ENCODE peak calls at places on chromosomes 7 and 10, in nine cellular contexts. One of them, this sample, is unnamed.

GRCh38 chr7:133797818-133798485 is 329.2 kb upstream of the LRGUK start:
- DNase-seq in iPS-NIHi11: no peak
- DNase-seq in smooth muscle cell of the brain vasculature: no peak
- DNase-seq in body of pancreas: no peak
- DNase-seq in T-cell: no peak
- DNase-seq in endothelial cell: no peak
- DNase-seq in cardiac fibroblast: no peak
- DNase-seq in stomach: no peak
- DNase-seq in BJ: no peak
- DNase-seq in this sample: no peak

GRCh38 chr7:134891262-134892001 is 94.9 kb upstream of the AGBL3 start:
- DNase-seq in iPS-NIHi11: peak
- DNase-seq in smooth muscle cell of the brain vasculature: peak
- DNase-seq in body of pancreas: peak
- DNase-seq in T-cell: no peak
- DNase-seq in endothelial cell: peak
- DNase-seq in cardiac fibroblast: peak
- DNase-seq in stomach: peak
- DNase-seq in BJ: peak
- DNase-seq in this sample: no peak

GRCh38 chr10:80204801-80205477 is 398 bp downstream of the ANXA11 start:
- DNase-seq in iPS-NIHi11: peak
- DNase-seq in smooth muscle cell of the brain vasculature: no peak
- DNase-seq in body of pancreas: peak
- DNase-seq in T-cell: peak
- DNase-seq in endothelial cell: peak
- DNase-seq in cardiac fibroblast: peak
- DNase-seq in stomach: peak
- DNase-seq in BJ: no peak
- DNase-seq in this sample: peak

GRCh38 chr7:150983893-150984368 is 5.8 kb upstream of the KCNH2 start:
- DNase-seq in iPS-NIHi11: no peak
- DNase-seq in smooth muscle cell of the brain vasculature: no peak
- DNase-seq in body of pancreas: peak
- DNase-seq in T-cell: no peak
- DNase-seq in endothelial cell: peak
- DNase-seq in cardiac fibroblast: peak
- DNase-seq in stomach: no peak
- DNase-seq in BJ: no peak
- DNase-seq in this sample: peak

GRCh38 chr7:108455524-108455832 is 758 bp downstream of the NRCAM start:
- DNase-seq in iPS-NIHi11: peak
- DNase-seq in smooth muscle cell of the brain vasculature: no peak
- DNase-seq in body of pancreas: no peak
- DNase-seq in T-cell: no peak
- DNase-seq in endothelial cell: no peak
- DNase-seq in cardiac fibroblast: no peak
- DNase-seq in stomach: no peak
- DNase-seq in BJ: no peak
- DNase-seq in this sample: no peak

GRCh38 chr7:23893942-23894890 is 184.2 kb downstream of the STK31 start:
- DNase-seq in iPS-NIHi11: no peak
- DNase-seq in smooth muscle cell of the brain vasculature: no peak
- DNase-seq in body of pancreas: no peak
- DNase-seq in T-cell: no peak
- DNase-seq in endothelial cell: no peak
- DNase-seq in cardiac fibroblast: peak
- DNase-seq in stomach: no peak
- DNase-seq in BJ: no peak
- DNase-seq in this sample: no peak

GRCh38 chr7:158452331-158452730 is 135.3 kb downstream of the PTPRN2 start:
- DNase-seq in iPS-NIHi11: no peak
- DNase-seq in smooth muscle cell of the brain vasculature: no peak
- DNase-seq in body of pancreas: no peak
- DNase-seq in T-cell: no peak
- DNase-seq in endothelial cell: no peak
- DNase-seq in cardiac fibroblast: no peak
- DNase-seq in stomach: no peak
- DNase-seq in BJ: no peak
- DNase-seq in this sample: no peak

GRCh38 chr10:132897516-132898381 is 44.6 kb downstream of the CFAP46 start:
- DNase-seq in iPS-NIHi11: no peak
- DNase-seq in smooth muscle cell of the brain vasculature: no peak
- DNase-seq in body of pancreas: no peak
- DNase-seq in T-cell: no peak
- DNase-seq in endothelial cell: no peak
- DNase-seq in cardiac fibroblast: no peak
- DNase-seq in stomach: no peak
- DNase-seq in BJ: no peak
- DNase-seq in this sample: no peak

GRCh38 chr7:108329514-108329913 is 126.7 kb downstream of the NRCAM start:
- DNase-seq in iPS-NIHi11: no peak
- DNase-seq in smooth muscle cell of the brain vasculature: no peak
- DNase-seq in body of pancreas: no peak
- DNase-seq in T-cell: no peak
- DNase-seq in endothelial cell: no peak
- DNase-seq in cardiac fibroblast: no peak
- DNase-seq in stomach: no peak
- DNase-seq in BJ: no peak
- DNase-seq in this sample: no peak

GRCh38 chr7:138878847-138879246 is 80.9 kb upstream of the ATP6V0A4 start:
- DNase-seq in iPS-NIHi11: no peak
- DNase-seq in smooth muscle cell of the brain vasculature: no peak
- DNase-seq in body of pancreas: no peak
- DNase-seq in T-cell: no peak
- DNase-seq in endothelial cell: no peak
- DNase-seq in cardiac fibroblast: no peak
- DNase-seq in stomach: no peak
- DNase-seq in BJ: no peak
- DNase-seq in this sample: no peak

GRCh38 chr10:124344266-124344590 is 74.5 kb downstream of the OAT start:
- DNase-seq in iPS-NIHi11: no peak
- DNase-seq in smooth muscle cell of the brain vasculature: no peak
- DNase-seq in body of pancreas: no peak
- DNase-seq in T-cell: no peak
- DNase-seq in endothelial cell: no peak
- DNase-seq in cardiac fibroblast: no peak
- DNase-seq in stomach: no peak
- DNase-seq in BJ: no peak
- DNase-seq in this sample: no peak

GRCh38 chr7:1123721-1124120 is 35.8 kb downstream of the GPER1 start:
- DNase-seq in iPS-NIHi11: peak
- DNase-seq in smooth muscle cell of the brain vasculature: peak
- DNase-seq in body of pancreas: peak
- DNase-seq in T-cell: no peak
- DNase-seq in endothelial cell: peak
- DNase-seq in cardiac fibroblast: peak
- DNase-seq in stomach: peak
- DNase-seq in BJ: no peak
- DNase-seq in this sample: no peak

GRCh38 chr10:97564776-97565175 is 7.8 kb upstream of the ANKRD2 start:
- DNase-seq in iPS-NIHi11: no peak
- DNase-seq in smooth muscle cell of the brain vasculature: no peak
- DNase-seq in body of pancreas: no peak
- DNase-seq in T-cell: no peak
- DNase-seq in endothelial cell: no peak
- DNase-seq in cardiac fibroblast: no peak
- DNase-seq in stomach: no peak
- DNase-seq in BJ: no peak
- DNase-seq in this sample: no peak

GRCh38 chr7:80335473-80336232 is 176.2 kb downstream of the GNAT3 start:
- DNase-seq in iPS-NIHi11: no peak
- DNase-seq in smooth muscle cell of the brain vasculature: no peak
- DNase-seq in body of pancreas: no peak
- DNase-seq in T-cell: no peak
- DNase-seq in endothelial cell: no peak
- DNase-seq in cardiac fibroblast: peak
- DNase-seq in stomach: no peak
- DNase-seq in BJ: no peak
- DNase-seq in this sample: no peak

GRCh38 chr10:4588824-4589223 is 237.2 kb upstream of the AKR1E2 start:
- DNase-seq in iPS-NIHi11: no peak
- DNase-seq in smooth muscle cell of the brain vasculature: no peak
- DNase-seq in body of pancreas: no peak
- DNase-seq in T-cell: no peak
- DNase-seq in endothelial cell: no peak
- DNase-seq in cardiac fibroblast: no peak
- DNase-seq in stomach: no peak
- DNase-seq in BJ: no peak
- DNase-seq in this sample: no peak

GRCh38 chr10:33547976-33548375 is 213.5 kb upstream of the NRP1 start:
- DNase-seq in iPS-NIHi11: no peak
- DNase-seq in smooth muscle cell of the brain vasculature: no peak
- DNase-seq in body of pancreas: no peak
- DNase-seq in T-cell: no peak
- DNase-seq in endothelial cell: no peak
- DNase-seq in cardiac fibroblast: no peak
- DNase-seq in stomach: no peak
- DNase-seq in BJ: no peak
- DNase-seq in this sample: no peak

GRCh38 chr7:99876491-99876890 is 342 bp downstream of the OR2AE1 start:
- DNase-seq in iPS-NIHi11: no peak
- DNase-seq in smooth muscle cell of the brain vasculature: no peak
- DNase-seq in body of pancreas: no peak
- DNase-seq in T-cell: no peak
- DNase-seq in endothelial cell: no peak
- DNase-seq in cardiac fibroblast: no peak
- DNase-seq in stomach: no peak
- DNase-seq in BJ: no peak
- DNase-seq in this sample: no peak

GRCh38 chr10:111523016-111523415 is 446.2 kb downstream of the ADRA2A start:
- DNase-seq in iPS-NIHi11: no peak
- DNase-seq in smooth muscle cell of the brain vasculature: no peak
- DNase-seq in body of pancreas: no peak
- DNase-seq in T-cell: no peak
- DNase-seq in endothelial cell: no peak
- DNase-seq in cardiac fibroblast: no peak
- DNase-seq in stomach: no peak
- DNase-seq in BJ: no peak
- DNase-seq in this sample: no peak

GRCh38 chr10:78454123-78454645 is 420.5 kb downstream of the RPS24 start:
- DNase-seq in iPS-NIHi11: no peak
- DNase-seq in smooth muscle cell of the brain vasculature: no peak
- DNase-seq in body of pancreas: no peak
- DNase-seq in T-cell: no peak
- DNase-seq in endothelial cell: no peak
- DNase-seq in cardiac fibroblast: no peak
- DNase-seq in stomach: no peak
- DNase-seq in BJ: no peak
- DNase-seq in this sample: no peak

GRCh38 chr10:84178387-84178697 is 4.7 kb downstream of the GPR15LG start:
- DNase-seq in iPS-NIHi11: no peak
- DNase-seq in smooth muscle cell of the brain vasculature: no peak
- DNase-seq in body of pancreas: no peak
- DNase-seq in T-cell: no peak
- DNase-seq in endothelial cell: no peak
- DNase-seq in cardiac fibroblast: no peak
- DNase-seq in stomach: no peak
- DNase-seq in BJ: no peak
- DNase-seq in this sample: no peak

GRCh38 chr7:123624527-123625183 is 23.0 kb downstream of the ASB15 start:
- DNase-seq in iPS-NIHi11: peak
- DNase-seq in smooth muscle cell of the brain vasculature: no peak
- DNase-seq in body of pancreas: peak
- DNase-seq in T-cell: peak
- DNase-seq in endothelial cell: peak
- DNase-seq in cardiac fibroblast: no peak
- DNase-seq in stomach: peak
- DNase-seq in BJ: no peak
- DNase-seq in this sample: peak

GRCh38 chr7:67653856-67654442 is 657.3 kb downstream of the TYW1 start:
- DNase-seq in iPS-NIHi11: no peak
- DNase-seq in smooth muscle cell of the brain vasculature: no peak
- DNase-seq in body of pancreas: no peak
- DNase-seq in T-cell: no peak
- DNase-seq in endothelial cell: no peak
- DNase-seq in cardiac fibroblast: no peak
- DNase-seq in stomach: no peak
- DNase-seq in BJ: no peak
- DNase-seq in this sample: no peak

GRCh38 chr7:14851610-14852009 is 50.9 kb downstream of the DGKB start:
- DNase-seq in iPS-NIHi11: no peak
- DNase-seq in smooth muscle cell of the brain vasculature: no peak
- DNase-seq in body of pancreas: no peak
- DNase-seq in T-cell: no peak
- DNase-seq in endothelial cell: no peak
- DNase-seq in cardiac fibroblast: no peak
- DNase-seq in stomach: no peak
- DNase-seq in BJ: no peak
- DNase-seq in this sample: no peak

GRCh38 chr7:158321936-158322615 is 265.5 kb downstream of the PTPRN2 start:
- DNase-seq in iPS-NIHi11: no peak
- DNase-seq in smooth muscle cell of the brain vasculature: no peak
- DNase-seq in body of pancreas: no peak
- DNase-seq in T-cell: no peak
- DNase-seq in endothelial cell: no peak
- DNase-seq in cardiac fibroblast: no peak
- DNase-seq in stomach: no peak
- DNase-seq in BJ: no peak
- DNase-seq in this sample: no peak

GRCh38 chr7:44631458-44632115 is 25.2 kb downstream of the OGDH start:
- DNase-seq in iPS-NIHi11: no peak
- DNase-seq in smooth muscle cell of the brain vasculature: no peak
- DNase-seq in body of pancreas: no peak
- DNase-seq in T-cell: peak
- DNase-seq in endothelial cell: no peak
- DNase-seq in cardiac fibroblast: peak
- DNase-seq in stomach: no peak
- DNase-seq in BJ: no peak
- DNase-seq in this sample: peak

GRCh38 chr7:124497209-124497608 is 268.4 kb downstream of the GPR37 start:
- DNase-seq in iPS-NIHi11: no peak
- DNase-seq in smooth muscle cell of the brain vasculature: no peak
- DNase-seq in body of pancreas: no peak
- DNase-seq in T-cell: no peak
- DNase-seq in endothelial cell: no peak
- DNase-seq in cardiac fibroblast: no peak
- DNase-seq in stomach: no peak
- DNase-seq in BJ: no peak
- DNase-seq in this sample: no peak

GRCh38 chr10:74949434-74949833 is 123.0 kb downstream of the KAT6B start:
- DNase-seq in iPS-NIHi11: no peak
- DNase-seq in smooth muscle cell of the brain vasculature: no peak
- DNase-seq in body of pancreas: no peak
- DNase-seq in T-cell: no peak
- DNase-seq in endothelial cell: no peak
- DNase-seq in cardiac fibroblast: no peak
- DNase-seq in stomach: no peak
- DNase-seq in BJ: no peak
- DNase-seq in this sample: no peak

GRCh38 chr7:29487424-29487823 is 76.2 kb upstream of the PRR15 start:
- DNase-seq in iPS-NIHi11: no peak
- DNase-seq in smooth muscle cell of the brain vasculature: no peak
- DNase-seq in body of pancreas: no peak
- DNase-seq in T-cell: no peak
- DNase-seq in endothelial cell: no peak
- DNase-seq in cardiac fibroblast: no peak
- DNase-seq in stomach: no peak
- DNase-seq in BJ: no peak
- DNase-seq in this sample: no peak

GRCh38 chr10:62742447-62743105 is 61.9 kb upstream of the ADO start:
- DNase-seq in iPS-NIHi11: no peak
- DNase-seq in smooth muscle cell of the brain vasculature: no peak
- DNase-seq in body of pancreas: no peak
- DNase-seq in T-cell: no peak
- DNase-seq in endothelial cell: no peak
- DNase-seq in cardiac fibroblast: peak
- DNase-seq in stomach: no peak
- DNase-seq in BJ: no peak
- DNase-seq in this sample: no peak

GRCh38 chr10:34994565-34995142 is 95.5 kb downstream of the CUL2 start:
- DNase-seq in iPS-NIHi11: peak
- DNase-seq in smooth muscle cell of the brain vasculature: peak
- DNase-seq in body of pancreas: peak
- DNase-seq in T-cell: peak
- DNase-seq in endothelial cell: peak
- DNase-seq in cardiac fibroblast: peak
- DNase-seq in stomach: peak
- DNase-seq in BJ: no peak
- DNase-seq in this sample: no peak

GRCh38 chr7:25216837-25217236 is 11.4 kb downstream of the NPVF start:
- DNase-seq in iPS-NIHi11: peak
- DNase-seq in smooth muscle cell of the brain vasculature: peak
- DNase-seq in body of pancreas: no peak
- DNase-seq in T-cell: no peak
- DNase-seq in endothelial cell: no peak
- DNase-seq in cardiac fibroblast: peak
- DNase-seq in stomach: no peak
- DNase-seq in BJ: peak
- DNase-seq in this sample: no peak